ENCODE peak calls at places on chromosomes 16 and 17, in six cellular contexts. E is effector memory CD8-positive, alpha-beta T cell; C is amygdala; Q is NCI-H2029; P is NCI-H460; X is bronchial epithelial cell. Y is an unnamed sample.

GRCh38 chr16:53571763-53572162 is 68.8 kb upstream of the AKTIP start:
- DNase-seq in E (no peak), X (no peak), Q (no peak), P (no peak), C (no peak), Y (no peak)

GRCh38 chr16:8109510-8110369 is 480.6 kb downstream of the TMEM114 start:
- DNase-seq in Q (no peak), E (no peak), C (no peak), P (no peak), X (no peak), Y (no peak)

GRCh38 chr16:55499951-55500350 is 8.9 kb upstream of the LPCAT2 start:
- DNase-seq in X (peak; percentile 96), P (no peak), Q (no peak), C (peak; percentile 20), E (no peak), Y (no peak)

GRCh38 chr16:54094641-54095040 is 191.9 kb downstream of the IRX3 start:
- DNase-seq in P (no peak), Q (no peak), C (no peak), E (no peak), X (no peak), Y (no peak)

GRCh38 chr17:40333781-40334453 is 24.9 kb downstream of the RARA start:
- DNase-seq in C (no peak), Q (no peak), P (no peak), E (no peak), X (no peak), Y (no peak)

GRCh38 chr17:4854181-4854681 is 21.1 kb downstream of the MINK1 start:
- DNase-seq in E (no peak), Q (no peak), C (no peak), X (peak; percentile 99), P (no peak), Y (peak; percentile 82)

GRCh38 chr16:87375426-87376135 is 8.0 kb downstream of the FBXO31 start:
- DNase-seq in X (peak; percentile 70), Q (no peak), P (no peak), E (no peak), C (no peak), Y (peak; percentile 63)

GRCh38 chr16:84198401-84198800 is 7.4 kb downstream of the ADAD2 start:
- DNase-seq in X (peak; percentile 54), P (no peak), C (no peak), E (no peak), Q (no peak), Y (no peak)

GRCh38 chr16:85350973-85351372 is 238.7 kb upstream of the CIBAR2 start:
- DNase-seq in P (peak; percentile 22), X (peak; percentile 96), C (peak; percentile 76), E (no peak), Q (peak; percentile 89), Y (peak; percentile 88)

GRCh38 chr17:18185391-18185790 is 1.8 kb downstream of the ALKBH5 start:
- DNase-seq in X (no peak), P (no peak), C (no peak), E (no peak), Q (no peak), Y (no peak)

GRCh38 chr16:67758006-67758405 is 38.9 kb upstream of the GFOD2 start:
- DNase-seq in C (no peak), Q (no peak), P (no peak), E (no peak), X (no peak), Y (peak; percentile 85)

GRCh38 chr16:86524029-86524428 is 13.7 kb downstream of the FOXF1 start:
- DNase-seq in P (no peak), C (no peak), E (no peak), Q (no peak), X (no peak), Y (no peak)

GRCh38 chr17:82020874-82021727 is 1.6 kb downstream of the CENPX start:
- DNase-seq in C (peak; percentile 53), P (peak; percentile 80), E (no peak), Q (peak; percentile 26), X (peak; percentile 58), Y (peak; percentile 68)

GRCh38 chr16:67907397-67907796 is 14.3 kb downstream of the PSKH1 start:
- DNase-seq in P (no peak), C (no peak), X (no peak), E (no peak), Q (no peak), Y (no peak)

GRCh38 chr17:13359774-13360173 is 242.0 kb downstream of the HS3ST3A1 start:
- DNase-seq in E (no peak), C (no peak), Q (no peak), X (no peak), P (no peak), Y (no peak)

GRCh38 chr17:35930211-35931065 is at the start of gene RDM1:
- DNase-seq in X (peak; percentile 53), C (peak; percentile 17), Q (peak; percentile 59), P (peak; percentile 72), E (peak; percentile 77), Y (peak; percentile 69)

GRCh38 chr17:80605326-80606066 is 60.9 kb downstream of the RPTOR start:
- DNase-seq in E (no peak), P (no peak), C (no peak), Q (no peak), X (peak; percentile 99), Y (no peak)

GRCh38 chr16:85677383-85677967 is 11.3 kb downstream of the GINS2 start:
- DNase-seq in E (no peak), C (no peak), Q (no peak), P (no peak), X (no peak), Y (no peak)

GRCh38 chr16:80117731-80118130 is 423.1 kb upstream of the DYNLRB2 start:
- DNase-seq in C (no peak), Q (no peak), P (no peak), E (no peak), X (peak; percentile 57), Y (no peak)

GRCh38 chr17:79005063-79005861 is 4.3 kb downstream of the CANT1 start:
- DNase-seq in X (peak; percentile 63), P (no peak), E (no peak), Q (peak; percentile 96), C (no peak), Y (peak; percentile 94)

GRCh38 chr17:56777859-56778258 is 55.9 kb downstream of the C17orf67 start:
- DNase-seq in X (no peak), C (no peak), Q (no peak), P (no peak), E (no peak), Y (no peak)

GRCh38 chr17:82315703-82316358 is 1.6 kb downstream of the CD7 start:
- DNase-seq in C (no peak), Q (no peak), E (no peak), X (no peak), P (no peak), Y (no peak)

GRCh38 chr17:59425085-59425901 is 93.8 kb downstream of the YPEL2 start:
- DNase-seq in E (no peak), P (no peak), Q (no peak), X (no peak), C (no peak), Y (peak; percentile 83)

GRCh38 chr16:49352923-49353322 is 20.7 kb upstream of the C16orf78 start:
- DNase-seq in E (no peak), P (peak; percentile 8), Q (no peak), X (no peak), C (no peak), Y (no peak)

GRCh38 chr17:32660496-32660895 is 173.7 kb downstream of the CDK5R1 start:
- DNase-seq in Q (no peak), C (no peak), P (no peak), X (no peak), E (no peak), Y (no peak)

GRCh38 chr17:46013502-46014165 is 14.6 kb downstream of the STH start:
- DNase-seq in P (no peak), X (no peak), E (no peak), Q (no peak), C (no peak), Y (no peak)

GRCh38 chr16:87809150-87809902 is 43.5 kb upstream of the KLHDC4 start:
- DNase-seq in P (no peak), E (no peak), C (no peak), Q (no peak), X (no peak), Y (no peak)

GRCh38 chr16:47970291-47970931 is 185.4 kb downstream of the ABCC12 start:
- DNase-seq in P (peak; percentile 35), Q (no peak), X (peak; percentile 53), C (no peak), E (no peak), Y (no peak)

GRCh38 chr17:67216544-67217320 is 28.3 kb downstream of the HELZ start:
- DNase-seq in X (no peak), E (no peak), C (no peak), P (no peak), Q (no peak), Y (no peak)

GRCh38 chr16:72884037-72884436 is 163.9 kb downstream of the ZFHX3 start:
- DNase-seq in P (no peak), Q (no peak), X (peak; percentile 9), E (no peak), C (no peak), Y (no peak)

GRCh38 chr17:58329035-58329807 is 626 bp upstream of the TSPOAP1 start:
- DNase-seq in E (peak; percentile 67), C (peak; percentile 28), P (no peak), Q (no peak), X (no peak), Y (peak; percentile 23)

GRCh38 chr16:66913711-66914110 is 5.0 kb downstream of the CDH16 start:
- DNase-seq in P (no peak), X (no peak), Q (no peak), E (no peak), C (no peak), Y (no peak)

Y was measured in cerebellar cortex.